ENCODE peak calls at places on chromosomes 4 and X, in nine cellular contexts. X is brain microvascular endothelial cell; A is stomach; S is effector memory CD4-positive, alpha-beta T cell; V is AG04449; Y is mucosa of descending colon; P is tibial nerve; I is GM06990; C is AG09309. W is an unnamed sample.

GRCh38 chr4:152935138-152935537 is 985 bp upstream of the FHDC1 start:
- DNase-seq in X (no peak), A (peak), S (no peak), V (no peak), Y (peak), P (no peak), I (no peak), C (no peak), W (peak)

GRCh38 chrX:1661048-1661921 is 46.4 kb downstream of the ASMT start:
- DNase-seq in X (no peak), A (peak), S (peak), V (no peak), Y (peak), P (peak), I (peak), C (no peak), W (peak)

GRCh38 chr4:105236917-105237311 is 90.2 kb downstream of the TET2 start:
- DNase-seq in X (no peak), A (no peak), S (no peak), V (no peak), Y (no peak), P (no peak), I (no peak), C (no peak), W (no peak)

GRCh38 chr4:84530871-84531270 is 31.8 kb upstream of the NKX6-1 start:
- DNase-seq in X (peak), A (no peak), S (no peak), V (no peak), Y (no peak), P (no peak), I (no peak), C (no peak), W (peak)

GRCh38 chr4:138796761-138797160 is 218.8 kb upstream of the NOCT start:
- DNase-seq in X (no peak), A (no peak), S (no peak), V (no peak), Y (no peak), P (no peak), I (no peak), C (no peak), W (no peak)

GRCh38 chrX:132958086-132958703 is at the start of gene HS6ST2:
- DNase-seq in X (no peak), A (no peak), S (no peak), V (no peak), Y (peak), P (no peak), I (peak), C (no peak), W (no peak)

GRCh38 chr4:83569967-83570366 is 34.1 kb downstream of the GPAT3 start:
- DNase-seq in X (no peak), A (no peak), S (no peak), V (no peak), Y (no peak), P (no peak), I (no peak), C (no peak), W (no peak)

GRCh38 chrX:75151828-75152592 is 4.1 kb downstream of the ABCB7 start:
- DNase-seq in X (no peak), A (no peak), S (no peak), V (no peak), Y (no peak), P (no peak), I (no peak), C (no peak), W (no peak)

GRCh38 chr4:61200991-61201526 is 933 bp downstream of the ADGRL3 start:
- DNase-seq in X (peak), A (no peak), S (no peak), V (no peak), Y (no peak), P (peak), I (no peak), C (no peak), W (peak)

GRCh38 chrX:148601034-148601433 is 100.6 kb downstream of the AFF2 start:
- DNase-seq in X (no peak), A (no peak), S (no peak), V (no peak), Y (no peak), P (no peak), I (no peak), C (no peak), W (no peak)

GRCh38 chr4:81062001-81062400 is 31.5 kb downstream of the BMP3 start:
- DNase-seq in X (no peak), A (no peak), S (no peak), V (no peak), Y (no peak), P (no peak), I (no peak), C (no peak), W (no peak)

GRCh38 chrX:136191171-136191570 is 43.8 kb downstream of the FHL1 start:
- DNase-seq in X (no peak), A (no peak), S (no peak), V (no peak), Y (no peak), P (no peak), I (no peak), C (no peak), W (no peak)

DNA sequence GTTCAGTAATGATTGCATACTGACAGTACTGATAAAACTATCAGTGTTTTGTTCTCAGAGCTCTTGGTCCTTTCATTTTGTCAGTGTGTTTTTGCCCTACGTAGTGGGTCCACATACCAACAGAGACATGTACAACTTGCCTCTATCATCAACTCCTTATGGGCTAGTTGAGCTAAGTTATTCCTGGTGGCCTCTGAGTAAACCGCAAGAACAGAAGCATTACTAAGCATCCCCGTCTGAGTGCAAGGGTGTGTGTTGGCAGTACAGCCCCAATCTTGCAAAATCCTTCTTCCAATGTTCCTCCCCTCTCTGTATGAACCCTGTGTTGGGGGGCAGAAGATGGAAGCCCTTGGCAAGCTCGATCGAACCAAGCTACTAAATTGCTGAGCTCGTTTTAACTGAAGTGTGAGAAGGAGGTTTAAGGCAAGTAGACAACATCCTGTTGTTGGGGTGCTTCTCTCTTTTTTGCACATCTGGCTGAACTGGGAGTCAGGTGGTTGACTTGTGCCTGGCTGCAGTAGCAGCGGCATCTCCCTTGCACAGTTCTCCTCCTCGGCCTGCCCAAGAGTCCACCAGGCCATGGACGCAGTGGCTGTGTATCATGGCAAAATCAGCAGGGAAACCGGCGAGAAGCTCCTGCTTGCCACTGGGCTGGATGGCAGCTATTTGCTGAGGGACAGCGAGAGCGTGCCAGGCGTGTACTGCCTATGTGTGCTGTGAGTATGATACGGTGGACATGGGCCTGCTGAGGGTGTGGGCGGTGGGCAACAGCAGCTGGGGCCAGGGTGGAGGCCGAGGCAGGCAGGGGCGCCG is at the start of gene SH2D1A:
- DNase-seq in X (no peak), A (no peak), S (no peak), V (no peak), Y (no peak), P (no peak), I (no peak), C (no peak), W (no peak)
- H3K4me3 ChIP-seq in X (no peak), A (no peak), S (peak), V (no peak), Y (no peak), P (peak), I (no peak), C (no peak), W (no peak)

GRCh38 chrX:54182194-54182863 is 725 bp downstream of the FAM120C start:
- DNase-seq in X (no peak), A (peak), S (peak), V (no peak), Y (peak), P (peak), I (peak), C (no peak), W (peak)
- H3K4me3 ChIP-seq in X (peak), A (peak), S (peak), V (peak), Y (peak), P (peak), I (peak), C (peak), W (peak)

DNA sequence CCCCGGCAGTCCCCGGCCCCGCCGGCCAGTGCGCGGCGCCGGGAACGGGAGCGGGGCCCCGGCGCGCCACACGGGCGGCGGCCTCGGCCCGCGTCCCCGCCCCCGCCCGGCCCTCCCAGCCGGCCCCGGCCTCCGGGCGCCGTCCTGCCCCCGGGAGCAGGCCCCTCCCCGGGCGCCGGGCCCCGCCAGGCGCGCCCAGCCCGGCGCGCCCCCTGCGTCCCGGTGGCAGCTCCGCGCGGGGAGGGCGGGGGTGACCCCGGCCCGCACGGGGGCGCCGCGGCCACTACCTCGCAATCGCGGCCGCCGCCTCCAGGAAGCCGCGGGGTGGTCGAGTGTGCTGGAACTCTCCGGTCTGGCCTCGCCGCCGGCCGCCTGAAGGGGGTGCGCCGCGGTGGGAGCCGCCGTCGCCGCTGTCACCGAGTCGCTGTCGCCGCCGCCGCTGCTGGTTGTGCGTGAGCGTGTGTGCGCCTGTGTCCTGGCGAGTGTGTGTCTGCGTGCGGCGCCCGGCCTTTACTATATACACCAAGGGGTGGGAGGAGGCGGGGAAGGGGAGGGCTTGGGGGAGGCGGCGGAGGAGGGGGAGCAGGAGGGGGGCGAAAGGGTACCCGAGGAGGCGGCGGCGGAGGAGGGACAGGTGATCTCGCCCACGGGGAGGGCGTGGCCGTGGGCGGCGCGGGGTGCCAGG is at the start of gene RAI2:
- DNase-seq in X (no peak), A (peak), S (no peak), V (no peak), Y (peak), P (peak), I (no peak), C (no peak), W (peak)
- H3K4me3 ChIP-seq in X (peak), A (peak), S (peak), V (peak), Y (no peak), P (peak), I (no peak), C (peak), W (peak)

GRCh38 chr4:1972414-1972813 is 36.4 kb downstream of the NELFA start:
- DNase-seq in X (no peak), A (no peak), S (no peak), V (no peak), Y (no peak), P (no peak), I (no peak), C (no peak), W (no peak)
- H3K4me3 ChIP-seq in X (no peak), A (no peak), S (no peak), V (no peak), Y (no peak), P (no peak), I (no peak), C (no peak), W (no peak)

GRCh38 chr4:1866095-1866755 is 5.0 kb upstream of the NSD2 start:
- DNase-seq in X (no peak), A (no peak), S (no peak), V (no peak), Y (peak), P (no peak), I (no peak), C (no peak), W (peak)

GRCh38 chr4:1863297-1864033 is 7.5 kb upstream of the LETM1 start:
- DNase-seq in X (no peak), A (no peak), S (no peak), V (no peak), Y (peak), P (no peak), I (no peak), C (no peak), W (no peak)

GRCh38 chr4:1862055-1862911 is 6.3 kb upstream of the LETM1 start:
- DNase-seq in X (no peak), A (no peak), S (no peak), V (no peak), Y (peak), P (no peak), I (no peak), C (no peak), W (no peak)

GRCh38 chr4:1862961-1863296 is 7.0 kb upstream of the LETM1 start:
- DNase-seq in X (no peak), A (no peak), S (no peak), V (no peak), Y (peak), P (no peak), I (no peak), C (no peak), W (no peak)

GRCh38 chr4:1864076-1865008 is 6.9 kb upstream of the NSD2 start:
- DNase-seq in X (no peak), A (no peak), S (no peak), V (no peak), Y (peak), P (no peak), I (no peak), C (no peak), W (peak)
- H3K4me3 ChIP-seq in X (no peak), A (no peak), S (no peak), V (no peak), Y (no peak), P (no peak), I (no peak), C (no peak), W (no peak)

DNA sequence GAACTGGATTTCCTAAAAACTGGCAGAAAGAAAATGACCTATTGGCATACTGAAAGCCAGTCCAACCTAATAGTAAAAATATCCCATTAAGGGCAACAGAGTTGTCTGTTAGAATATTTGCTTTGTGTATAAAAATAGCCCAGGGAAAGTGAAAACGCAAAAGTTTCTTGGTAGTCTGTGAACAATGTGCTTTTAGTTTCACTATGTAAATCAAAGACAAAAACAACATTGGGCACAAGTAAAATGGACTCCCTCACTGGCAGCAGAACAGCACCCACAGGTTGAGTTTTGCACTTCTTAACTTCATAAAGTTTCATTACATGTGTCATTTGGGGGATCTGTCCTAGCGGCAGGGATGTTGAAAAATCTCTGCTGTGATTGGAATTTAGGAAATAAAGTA is 4.3 kb upstream of the FGG start:
- DNase-seq in X (no peak), A (no peak), S (no peak), V (no peak), Y (no peak), P (no peak), I (peak), C (no peak), W (no peak)
- H3K4me3 ChIP-seq in X (no peak), A (no peak), S (no peak), V (no peak), Y (no peak), P (no peak), I (no peak), C (no peak), W (no peak)

W was measured in WERI-Rb-1.